ENCODE peak calls at places on chromosomes 13 and 19, in six cellular contexts. D, G, U, R, O and I are unnamed samples.

GRCh38 chr13:112885242-112885781 is 83.7 kb upstream of the MCF2L start:
- DNase-seq in D (no peak), G (no peak), U (no peak), R (no peak), O (no peak), I (no peak)

GRCh38 chr13:84912720-84913119 is 886.5 kb downstream of the SLITRK6 start:
- DNase-seq in D (no peak), G (no peak), U (no peak), R (no peak), O (no peak), I (no peak)

GRCh38 chr19:4980087-4980486 is 11.2 kb downstream of the KDM4B start:
- DNase-seq in D (no peak), G (no peak), U (no peak), R (peak), O (no peak), I (peak)

GRCh38 chr19:6521718-6522646 is 8.8 kb upstream of the TNFSF9 start:
- DNase-seq in D (peak), G (peak), U (no peak), R (peak), O (peak), I (no peak)

GRCh38 chr19:17183858-17184271 is 31.3 kb upstream of the USE1 start:
- DNase-seq in D (peak), G (no peak), U (peak), R (no peak), O (peak), I (no peak)

GRCh38 chr19:11381535-11382369 is 2.4 kb downstream of the EPOR start:
- DNase-seq in D (peak), G (peak), U (peak), R (peak), O (peak), I (peak)

GRCh38 chr13:93217701-93218100 is 8.9 kb upstream of the GPC6 start:
- DNase-seq in D (no peak), G (no peak), U (no peak), R (no peak), O (no peak), I (no peak)

GRCh38 chr13:98880673-98881072 is 97.2 kb downstream of the DOCK9 start:
- DNase-seq in D (no peak), G (no peak), U (no peak), R (no peak), O (no peak), I (no peak)

GRCh38 chr13:106534844-106535551 is 464 bp downstream of the EFNB2 start:
- DNase-seq in D (peak), G (peak), U (peak), R (peak), O (no peak), I (peak)

GRCh38 chr19:6117534-6117933 is 7.2 kb upstream of the RFX2 start:
- DNase-seq in D (no peak), G (no peak), U (no peak), R (no peak), O (no peak), I (no peak)

GRCh38 chr19:52065399-52065798 is 16.8 kb upstream of the ZNF432 start:
- DNase-seq in D (no peak), G (no peak), U (no peak), R (no peak), O (no peak), I (no peak)

GRCh38 chr13:106432636-106433035 is 102.8 kb downstream of the EFNB2 start:
- DNase-seq in D (no peak), G (no peak), U (no peak), R (peak), O (no peak), I (no peak)

GRCh38 chr19:33309826-33310225 is 7.5 kb upstream of the CEBPA start:
- DNase-seq in D (no peak), G (no peak), U (no peak), R (no peak), O (no peak), I (no peak)

GRCh38 chr13:97567510-97568243 is 133.7 kb downstream of the RAP2A start:
- DNase-seq in D (no peak), G (no peak), U (no peak), R (peak), O (peak), I (peak)

GRCh38 chr19:7355151-7355845 is 6.6 kb downstream of the ARHGEF18 start:
- DNase-seq in D (no peak), G (no peak), U (no peak), R (peak), O (no peak), I (no peak)

GRCh38 chr13:44523176-44524017 is 52.7 kb downstream of the TSC22D1 start:
- DNase-seq in D (no peak), G (no peak), U (no peak), R (peak), O (peak), I (peak)

GRCh38 chr19:2223391-2223790 is 12.7 kb downstream of the PLEKHJ1 start:
- DNase-seq in D (no peak), G (no peak), U (no peak), R (no peak), O (no peak), I (no peak)

GRCh38 chr19:49335784-49336481 is 727 bp downstream of the CD37 start:
- DNase-seq in D (peak), G (peak), U (no peak), R (no peak), O (no peak), I (no peak)

GRCh38 chr13:113665582-113666323 is 1.3 kb upstream of the GRK1 start:
- DNase-seq in D (no peak), G (peak), U (no peak), R (no peak), O (no peak), I (no peak)

GRCh38 chr13:54185785-54186184 is 1157.2 kb downstream of the OLFM4 start:
- DNase-seq in D (no peak), G (no peak), U (no peak), R (no peak), O (no peak), I (no peak)